ENCODE peak calls at places on chromosome 4, in four cellular contexts. One of them, this sample, is unnamed.

GRCh38 chr4:97987019-97987648 is 156.1 kb downstream of the STPG2 start:
- DNase-seq in A549: peak; percentile 24
- DNase-seq in SK-N-SH: peak; percentile 41
- DNase-seq in HepG2: peak; percentile 4
- DNase-seq in this sample: no peak

GRCh38 chr4:158496030-158496741 is 25.5 kb upstream of the RXFP1 start:
- DNase-seq in A549: peak; percentile 15
- DNase-seq in SK-N-SH: peak; percentile 21
- DNase-seq in HepG2: peak; percentile 10
- DNase-seq in this sample: no peak

GRCh38 chr4:77449162-77449561 is 156.5 kb upstream of the CXCL13 start:
- DNase-seq in A549: no peak
- DNase-seq in SK-N-SH: no peak
- DNase-seq in HepG2: no peak
- DNase-seq in this sample: no peak

GRCh38 chr4:125444166-125444565 is 129.4 kb downstream of the FAT4 start:
- DNase-seq in A549: no peak
- DNase-seq in SK-N-SH: no peak
- DNase-seq in HepG2: no peak
- DNase-seq in this sample: no peak

GRCh38 chr4:19857405-19857804 is 394.3 kb upstream of the SLIT2 start:
- DNase-seq in A549: no peak
- DNase-seq in SK-N-SH: no peak
- DNase-seq in HepG2: no peak
- DNase-seq in this sample: no peak

GRCh38 chr4:165294907-165295306 is 32.6 kb upstream of the MSMO1 start:
- DNase-seq in A549: no peak
- DNase-seq in SK-N-SH: no peak
- DNase-seq in HepG2: no peak
- DNase-seq in this sample: peak; percentile 25

GRCh38 chr4:124631760-124632159 is 80.8 kb downstream of the ANKRD50 start:
- DNase-seq in A549: peak; percentile 84
- DNase-seq in SK-N-SH: no peak
- DNase-seq in HepG2: no peak
- DNase-seq in this sample: no peak

GRCh38 chr4:16413794-16414555 is 187.7 kb upstream of the TAPT1 start:
- DNase-seq in A549: no peak
- DNase-seq in SK-N-SH: no peak
- DNase-seq in HepG2: no peak
- DNase-seq in this sample: no peak

GRCh38 chr4:66357316-66357715 is 687.0 kb upstream of the EPHA5 start:
- DNase-seq in A549: no peak
- DNase-seq in SK-N-SH: no peak
- DNase-seq in HepG2: no peak
- DNase-seq in this sample: no peak

GRCh38 chr4:104490770-104491395 is 3.8 kb downstream of the CXXC4 start:
- DNase-seq in A549: peak; percentile 58
- DNase-seq in SK-N-SH: peak; percentile 81
- DNase-seq in HepG2: peak; percentile 17
- DNase-seq in this sample: no peak

GRCh38 chr4:100983426-100983825 is 363.9 kb downstream of the PPP3CA start:
- DNase-seq in A549: no peak
- DNase-seq in SK-N-SH: no peak
- DNase-seq in HepG2: no peak
- DNase-seq in this sample: no peak

GRCh38 chr4:53653484-53654053 is 62.3 kb upstream of the LNX1 start:
- DNase-seq in A549: peak; percentile 5
- DNase-seq in SK-N-SH: peak; percentile 9
- DNase-seq in HepG2: no peak
- DNase-seq in this sample: peak; percentile 74
- TF ChIP-seq PBX3 in A549: no peak
- TF ChIP-seq PBX3 in SK-N-SH: no peak
- TF ChIP-seq PBX3 in HepG2: no peak
- TF ChIP-seq PBX3 in this sample: no peak

DNA sequence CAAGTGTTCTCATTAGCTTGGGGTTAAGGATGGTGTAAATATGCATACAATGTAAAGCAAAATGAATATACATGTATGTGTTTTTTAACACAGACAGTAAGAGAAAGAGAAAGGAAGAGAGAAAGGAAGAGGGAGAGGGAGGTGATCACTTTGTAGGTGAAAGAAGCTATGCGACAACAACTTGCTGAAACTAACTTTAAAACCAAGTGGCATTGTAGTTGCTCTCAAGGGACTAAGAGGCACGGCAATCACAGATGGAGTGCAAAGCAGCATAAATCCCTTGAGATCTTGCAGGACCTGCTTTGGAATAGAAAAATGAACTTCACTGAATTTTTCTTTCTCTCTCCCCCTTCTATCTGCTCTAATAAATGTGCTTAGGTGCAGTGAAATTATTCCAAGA is 1665.0 kb upstream of the TENM3 start:
- DNase-seq in A549: no peak
- DNase-seq in SK-N-SH: no peak
- DNase-seq in HepG2: no peak
- DNase-seq in this sample: no peak
- H3K4me2 ChIP-seq in A549: no peak overlapping the region
- H3K4me2 ChIP-seq in SK-N-SH: no peak overlapping the region
- H3K4me2 ChIP-seq in HepG2: no peak overlapping the region
- H3K4me2 ChIP-seq in this sample: no peak overlapping the region

GRCh38 chr4:76377481-76377901 is 43.5 kb downstream of the CCDC158 start:
- DNase-seq in A549: peak; percentile 19
- DNase-seq in SK-N-SH: no peak
- DNase-seq in HepG2: peak; percentile 9
- DNase-seq in this sample: no peak

GRCh38 chr4:76373919-76374552 is 46.9 kb downstream of the CCDC158 start:
- DNase-seq in A549: peak; percentile 3
- DNase-seq in SK-N-SH: no peak
- DNase-seq in HepG2: no peak
- DNase-seq in this sample: no peak

GRCh38 chr4:76375703-76376102 is 45.2 kb downstream of the CCDC158 start:
- DNase-seq in A549: no peak
- DNase-seq in SK-N-SH: no peak
- DNase-seq in HepG2: no peak
- DNase-seq in this sample: no peak

GRCh38 chr4:76376534-76376933 is 44.4 kb downstream of the CCDC158 start:
- DNase-seq in A549: peak; percentile 4
- DNase-seq in SK-N-SH: no peak
- DNase-seq in HepG2: peak; percentile 48
- DNase-seq in this sample: no peak

DNA sequence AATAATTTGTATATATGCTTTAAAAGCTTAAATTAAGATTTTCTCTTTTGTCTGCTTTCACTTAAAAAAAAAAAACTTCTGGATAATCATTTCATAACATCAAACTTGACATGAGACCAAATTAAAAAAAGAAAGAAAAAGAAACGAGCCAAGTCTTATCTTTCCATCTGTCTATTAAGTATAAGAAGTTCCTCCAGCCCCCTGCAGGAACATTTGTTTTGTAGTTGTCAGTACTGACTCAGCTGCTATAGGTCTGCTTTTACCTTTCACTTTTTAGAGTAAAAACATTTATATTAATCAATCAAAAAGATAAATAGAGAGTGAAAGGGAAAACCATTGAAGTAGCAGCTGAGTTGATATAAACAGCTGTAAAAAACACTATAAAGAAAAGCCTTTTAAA is 46.2 kb downstream of the CCDC158 start:
- DNase-seq in A549: no peak
- DNase-seq in SK-N-SH: no peak
- DNase-seq in HepG2: no peak
- DNase-seq in this sample: no peak
- TF ChIP-seq PBX3 in A549: no peak
- TF ChIP-seq PBX3 in SK-N-SH: peak; percentile 38
- TF ChIP-seq PBX3 in HepG2: no peak
- TF ChIP-seq PBX3 in this sample: no peak

GRCh38 chr4:176534566-176534965 is 214.8 kb downstream of the SPCS3 start:
- DNase-seq in A549: peak; percentile 6
- DNase-seq in SK-N-SH: no peak
- DNase-seq in HepG2: no peak
- DNase-seq in this sample: no peak
- H3K4me2 ChIP-seq in A549: no peak overlapping the region
- H3K4me2 ChIP-seq in SK-N-SH: no peak overlapping the region
- H3K4me2 ChIP-seq in HepG2: no peak overlapping the region
- H3K4me2 ChIP-seq in this sample: no peak overlapping the region

DNA sequence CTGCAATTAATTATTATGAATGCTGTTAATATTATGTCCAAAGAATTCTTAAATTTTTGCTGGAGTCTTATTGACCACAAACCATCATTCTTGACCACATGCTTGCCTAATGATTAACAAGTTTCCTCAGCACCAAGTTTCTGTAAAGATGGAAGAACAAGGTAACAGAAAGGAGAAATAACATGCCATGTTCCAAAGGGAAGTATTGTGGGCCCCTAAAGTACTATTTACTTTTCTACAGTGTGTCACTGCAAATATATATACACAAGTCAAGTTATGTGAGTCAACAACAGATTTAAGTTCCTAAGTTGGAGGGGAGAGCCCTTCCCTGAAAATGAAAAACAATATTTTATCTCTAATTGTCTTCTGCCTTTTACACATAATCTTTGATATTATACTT is 20.6 kb downstream of the FAM47E start:
- DNase-seq in A549: no peak
- DNase-seq in SK-N-SH: no peak
- DNase-seq in HepG2: peak; percentile 21
- DNase-seq in this sample: no peak
- TF ChIP-seq PBX3 in A549: no peak
- TF ChIP-seq PBX3 in SK-N-SH: no peak
- TF ChIP-seq PBX3 in HepG2: no peak
- TF ChIP-seq PBX3 in this sample: no peak

GRCh38 chr4:3293410-3294391 is 880 bp downstream of the RGS12 start:
- DNase-seq in A549: no peak
- DNase-seq in SK-N-SH: no peak
- DNase-seq in HepG2: no peak
- DNase-seq in this sample: no peak

GRCh38 chr4:3296651-3297050 is 3.8 kb downstream of the RGS12 start:
- DNase-seq in A549: no peak
- DNase-seq in SK-N-SH: no peak
- DNase-seq in HepG2: no peak
- DNase-seq in this sample: no peak

GRCh38 chr4:3295837-3296624 is 3.2 kb downstream of the RGS12 start:
- DNase-seq in A549: no peak
- DNase-seq in SK-N-SH: no peak
- DNase-seq in HepG2: no peak
- DNase-seq in this sample: no peak

GRCh38 chr4:3292571-3293409 is at the start of gene RGS12:
- DNase-seq in A549: peak; percentile 91
- DNase-seq in SK-N-SH: peak; percentile 99
- DNase-seq in HepG2: peak; percentile 88
- DNase-seq in this sample: peak; percentile 25

DNA sequence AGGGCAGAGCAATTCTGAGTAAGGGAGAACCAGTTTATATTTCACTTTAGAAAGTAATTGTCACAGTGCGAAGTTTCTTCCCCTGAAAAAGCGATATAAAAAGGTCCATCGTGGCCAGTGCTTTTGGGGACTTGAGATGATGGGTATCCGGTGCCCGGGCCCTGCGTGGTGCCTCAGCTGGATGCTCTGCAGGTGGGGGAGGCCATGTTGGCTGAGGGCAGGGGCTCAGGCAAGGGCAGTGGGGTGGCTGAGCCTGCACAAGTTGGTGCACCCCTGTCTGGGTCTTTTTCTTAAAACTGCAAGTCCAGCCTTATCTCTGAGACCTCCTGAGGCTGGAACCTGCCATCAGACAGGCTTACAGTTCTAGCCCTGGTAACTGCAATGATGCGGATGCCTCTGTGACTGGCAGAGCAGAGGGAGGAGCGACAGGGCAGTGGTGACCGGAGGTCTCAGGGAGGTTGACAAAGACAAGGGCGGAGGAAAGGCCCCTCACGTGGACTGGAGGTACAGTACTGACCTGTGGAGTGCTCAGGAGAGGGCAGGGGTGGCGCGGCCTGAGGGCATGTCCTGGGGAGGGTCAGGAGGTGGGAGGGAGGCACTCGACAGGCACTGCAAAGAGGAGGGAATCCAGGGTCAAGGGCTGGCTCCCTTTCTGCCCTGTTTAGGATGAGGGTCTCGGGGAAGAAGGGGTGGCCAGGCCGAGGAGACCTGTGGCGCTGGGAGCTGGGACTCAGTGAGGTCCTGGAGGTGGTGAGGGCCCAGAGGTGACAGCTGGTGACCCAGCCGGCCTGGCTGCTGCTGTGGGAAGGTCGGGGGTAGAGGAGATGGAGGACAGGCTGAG is 1.8 kb downstream of the RGS12 start:
- DNase-seq in A549: no peak
- DNase-seq in SK-N-SH: no peak
- DNase-seq in HepG2: no peak
- DNase-seq in this sample: no peak
- H3K4me2 ChIP-seq in A549: peak overlapping the region; percentile 70
- H3K4me2 ChIP-seq in SK-N-SH: peak overlapping the region; percentile 88
- H3K4me2 ChIP-seq in HepG2: peak overlapping the region; percentile 97
- H3K4me2 ChIP-seq in this sample: no peak overlapping the region

This sample was measured in GM12878.